ENCODE peak calls at places on chromosomes 13 and 19, in seven cellular contexts. X is WERI-Rb-1, T is heart left ventricle, Y is A673, P is hepatocyte, Z is lung, N is GM10248. B is an unnamed sample.

GRCh38 chr13:59734393-59734792 is 429.3 kb downstream of the DIAPH3 start:
- DNase-seq in X (peak), T (no peak), Y (peak), P (no peak), Z (no peak), N (peak), B (peak)

GRCh38 chr19:42512130-42512636 is 16.1 kb downstream of the CEACAM1 start:
- DNase-seq in X (no peak), T (no peak), Y (no peak), P (no peak), Z (no peak), N (no peak), B (peak)

GRCh38 chr19:7478173-7478842 is 10.5 kb downstream of the PEX11G start:
- DNase-seq in X (no peak), T (no peak), Y (no peak), P (no peak), Z (no peak), N (no peak), B (no peak)

GRCh38 chr13:50955807-50956206 is 46.2 kb downstream of the RNASEH2B start:
- DNase-seq in X (no peak), T (no peak), Y (no peak), P (no peak), Z (no peak), N (no peak), B (no peak)

GRCh38 chr13:26693749-26694463 is 66.7 kb downstream of the GPR12 start:
- DNase-seq in X (peak), T (no peak), Y (no peak), P (no peak), Z (no peak), N (no peak), B (no peak)

GRCh38 chr13:35784286-35784951 is 307.9 kb upstream of the MAB21L1 start:
- DNase-seq in X (no peak), T (no peak), Y (no peak), P (no peak), Z (no peak), N (no peak), B (no peak)

GRCh38 chr13:79194727-79195126 is 211.3 kb downstream of the RBM26 start:
- DNase-seq in X (no peak), T (no peak), Y (no peak), P (no peak), Z (no peak), N (no peak), B (no peak)

GRCh38 chr13:99289265-99289664 is 17.9 kb downstream of the GPR183 start:
- DNase-seq in X (no peak), T (no peak), Y (no peak), P (no peak), Z (no peak), N (no peak), B (no peak)

GRCh38 chr13:113816248-113816924 is 47.5 kb downstream of the GAS6 start:
- DNase-seq in X (no peak), T (no peak), Y (no peak), P (no peak), Z (no peak), N (no peak), B (no peak)

GRCh38 chr19:14381689-14382474 is 638 bp downstream of the ADGRE5 start:
- DNase-seq in X (no peak), T (peak), Y (peak), P (no peak), Z (peak), N (no peak), B (peak)

GRCh38 chr19:58572818-58573657 is at the start of gene MZF1:
- DNase-seq in X (peak), T (peak), Y (peak), P (peak), Z (peak), N (peak), B (peak)

GRCh38 chr19:46205183-46205984 is 24.2 kb upstream of the IGFL1 start:
- DNase-seq in X (no peak), T (no peak), Y (peak), P (no peak), Z (no peak), N (no peak), B (no peak)

GRCh38 chr13:26186995-26187394 is 35.1 kb downstream of the RNF6 start:
- DNase-seq in X (no peak), T (no peak), Y (no peak), P (no peak), Z (no peak), N (no peak), B (no peak)

DNA sequence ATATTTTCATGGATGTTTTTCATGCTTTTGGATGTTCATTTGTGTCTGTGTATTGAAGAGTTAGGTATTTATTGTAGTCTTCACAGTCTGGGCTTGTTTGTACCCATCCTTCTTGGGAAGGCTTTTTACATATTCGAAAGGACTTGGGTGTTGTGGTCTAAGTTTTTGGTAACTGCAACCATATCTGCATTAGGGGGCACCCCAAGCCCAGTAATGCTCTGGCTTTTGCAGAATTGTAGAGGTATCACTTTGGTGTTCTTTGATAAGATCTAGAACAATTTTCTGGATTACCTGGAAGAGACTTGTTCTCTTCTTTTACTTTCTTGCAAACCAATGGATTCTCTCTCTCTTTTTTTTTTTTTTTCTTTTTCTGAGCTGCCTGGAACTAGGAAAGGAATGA is 581.3 kb downstream of the DACH1 start:
- DNase-seq in X (peak), T (no peak), Y (peak), P (no peak), Z (no peak), N (no peak), B (no peak)
- TF ChIP-seq CTCF in X (no peak), T (peak), Y (peak), P (peak), Z (no peak), N (peak), B (no peak)

GRCh38 chr13:73466561-73466960 is 407.8 kb downstream of the KLF5 start:
- DNase-seq in X (no peak), T (no peak), Y (no peak), P (no peak), Z (no peak), N (no peak), B (no peak)

GRCh38 chr13:73467103-73467502 is 408.3 kb downstream of the KLF5 start:
- DNase-seq in X (no peak), T (no peak), Y (no peak), P (no peak), Z (no peak), N (no peak), B (no peak)

GRCh38 chr13:73464758-73465628 is 406.2 kb downstream of the KLF5 start:
- DNase-seq in X (no peak), T (no peak), Y (peak), P (peak), Z (no peak), N (no peak), B (no peak)

GRCh38 chr13:73462241-73462640 is 403.4 kb downstream of the KLF5 start:
- DNase-seq in X (no peak), T (no peak), Y (no peak), P (no peak), Z (no peak), N (no peak), B (no peak)

GRCh38 chr13:73465629-73465974 is 406.8 kb downstream of the KLF5 start:
- DNase-seq in X (no peak), T (no peak), Y (peak), P (peak), Z (no peak), N (no peak), B (no peak)
- TF ChIP-seq CTCF in X (no peak), T (no peak), Y (no peak), P (no peak), Z (no peak), N (no peak), B (no peak)

DNA sequence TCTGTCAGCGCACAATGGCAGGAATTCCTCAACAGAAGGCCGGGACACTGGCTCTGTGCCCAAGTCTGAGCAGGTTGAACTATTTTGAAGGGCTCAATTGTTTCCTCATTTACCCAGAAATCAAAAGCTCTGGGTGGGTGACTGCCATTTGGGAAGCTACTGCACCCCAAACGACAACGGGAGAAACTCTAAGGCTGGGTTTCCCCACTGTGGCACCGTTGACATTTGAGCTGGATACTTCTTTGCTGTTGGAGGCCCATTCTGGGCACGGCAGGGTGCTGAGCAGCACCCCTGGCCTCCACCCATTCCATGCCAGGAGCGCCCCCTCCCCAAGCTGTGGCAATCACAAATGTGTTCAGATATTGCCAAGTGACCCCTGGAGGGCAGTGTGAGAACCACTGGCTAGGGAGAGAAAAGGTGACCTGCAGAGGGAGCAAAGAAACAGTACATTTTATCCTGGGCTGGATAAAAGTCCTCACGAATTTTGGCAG is 62.5 kb downstream of the RFX2 start:
- DNase-seq in X (peak), T (no peak), Y (peak), P (peak), Z (peak), N (no peak), B (peak)
- TF ChIP-seq CTCF in X (peak), T (peak), Y (peak), P (peak), Z (peak), N (peak), B (peak)

DNA sequence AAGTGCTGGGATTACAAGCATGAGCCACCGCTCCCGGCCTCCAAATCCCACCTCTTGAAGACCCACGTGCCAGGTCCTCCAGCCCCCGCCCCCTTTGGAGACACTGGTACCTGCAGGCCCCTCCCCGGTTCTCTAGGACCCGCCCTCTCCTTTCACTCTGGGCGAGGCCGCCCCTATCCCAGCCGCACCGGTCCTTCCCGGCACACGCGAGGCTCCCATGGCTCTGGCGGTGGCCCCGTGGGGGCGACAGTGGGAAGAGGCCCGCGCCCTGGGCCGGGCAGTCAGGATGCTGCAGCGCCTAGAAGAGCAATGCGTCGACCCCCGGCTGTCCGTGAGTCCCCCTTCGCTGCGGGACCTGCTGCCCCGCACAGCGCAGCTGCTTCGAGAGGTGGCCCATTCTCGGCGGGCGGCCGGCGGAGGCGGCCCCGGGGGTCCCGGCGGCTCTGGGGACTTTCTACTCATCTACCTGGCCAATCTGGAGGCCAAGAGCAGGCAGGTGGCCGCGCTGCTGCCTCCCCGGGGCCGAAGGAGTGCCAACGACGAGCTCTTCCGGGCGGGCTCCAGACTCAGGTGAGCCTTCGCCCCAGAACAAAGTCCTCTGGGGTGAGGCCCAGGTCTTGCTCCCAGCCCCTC is at the start of gene CBLC:
- DNase-seq in X (no peak), T (no peak), Y (no peak), P (peak), Z (peak), N (peak), B (no peak)
- TF ChIP-seq CTCF in X (no peak), T (no peak), Y (no peak), P (peak), Z (no peak), N (no peak), B (no peak)

GRCh38 chr19:11890634-11891033 is 3.1 kb downstream of the ZNF69 start:
- DNase-seq in X (no peak), T (no peak), Y (no peak), P (no peak), Z (no peak), N (no peak), B (no peak)

GRCh38 chr19:11887247-11887617 is 350 bp upstream of the ZNF69 start:
- DNase-seq in X (peak), T (no peak), Y (peak), P (no peak), Z (no peak), N (no peak), B (no peak)

GRCh38 chr19:11887618-11888531 is at the start of gene ZNF69:
- DNase-seq in X (peak), T (peak), Y (peak), P (peak), Z (peak), N (peak), B (peak)
- TF ChIP-seq CTCF in X (peak), T (no peak), Y (peak), P (no peak), Z (no peak), N (peak), B (no peak)

DNA sequence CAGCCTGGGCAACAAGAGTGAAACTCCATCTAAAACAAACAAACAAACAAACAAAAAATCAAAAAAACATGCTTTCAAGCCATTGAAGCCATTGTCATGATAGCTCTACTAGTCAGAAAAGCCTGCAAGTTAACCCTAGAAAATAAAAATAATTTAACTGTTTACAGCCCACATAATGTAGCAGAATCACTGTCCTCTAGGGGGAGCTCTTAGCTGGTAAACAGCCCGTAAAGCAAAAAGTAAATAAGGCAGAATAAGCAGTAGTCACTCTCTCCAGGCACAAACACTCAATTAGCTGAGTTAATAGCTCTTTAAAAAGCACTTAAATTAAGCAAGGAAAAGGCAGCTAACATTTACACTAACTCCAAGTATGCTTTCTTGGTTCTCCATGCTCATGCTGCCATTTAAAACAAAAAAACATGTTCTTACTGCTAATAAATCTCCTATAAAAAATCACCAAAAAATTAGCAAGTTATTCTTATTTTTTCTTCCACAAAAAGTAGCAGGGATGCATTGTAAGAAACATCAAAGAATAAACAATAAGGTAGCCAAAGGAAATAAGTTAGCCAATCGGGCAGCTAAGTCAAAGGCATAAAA is 11.3 kb downstream of the LILRB4 start:
- DNase-seq in X (no peak), T (no peak), Y (peak), P (no peak), Z (no peak), N (peak), B (peak)
- TF ChIP-seq CTCF in X (peak), T (peak), Y (peak), P (peak), Z (no peak), N (peak), B (peak)

DNA sequence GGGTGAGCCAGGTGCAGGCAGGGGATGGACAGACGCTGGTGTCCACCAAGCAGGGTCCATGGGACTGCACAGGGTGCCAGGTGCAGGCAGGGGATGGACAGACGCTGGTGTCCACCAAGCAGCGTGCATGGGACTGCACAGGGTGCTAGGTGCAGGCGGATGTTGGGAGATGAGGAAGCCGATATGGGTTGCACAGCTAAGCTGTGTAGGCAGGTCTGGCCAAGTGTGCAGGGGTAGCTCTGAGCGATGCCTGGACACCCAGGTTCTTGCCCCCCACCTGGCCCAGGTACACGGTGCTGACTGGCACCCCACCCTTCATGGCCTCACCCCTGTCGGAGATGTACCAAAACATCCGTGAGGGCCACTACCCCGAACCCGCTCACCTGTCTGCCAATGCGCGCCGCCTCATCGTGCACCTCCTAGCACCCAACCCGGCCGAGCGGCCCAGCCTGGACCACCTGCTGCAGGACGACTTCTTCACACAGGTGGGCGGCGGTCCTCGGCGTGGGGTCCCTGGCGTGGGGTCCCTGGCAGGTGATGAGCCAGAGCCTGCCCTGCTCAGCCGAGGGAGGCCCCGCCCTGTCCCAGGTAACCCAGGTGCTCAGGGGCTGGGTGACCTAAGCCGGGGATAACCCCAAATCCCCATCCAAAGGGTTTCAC is 3.9 kb downstream of the PLK5 start:
- DNase-seq in X (no peak), T (no peak), Y (no peak), P (peak), Z (no peak), N (no peak), B (no peak)
- TF ChIP-seq CTCF in X (no peak), T (no peak), Y (no peak), P (no peak), Z (no peak), N (no peak), B (no peak)

B was measured in GM13976.